ENCODE peak calls at places on chromosome 6, in eight cellular contexts. F, L, U, O, D, A, Z and I are unnamed samples.

GRCh38 chr6:33816911-33817310 is 13.1 kb upstream of the MLN start:
- DNase-seq in F (no peak), L (no peak), U (no peak), O (no peak), D (no peak), A (no peak), Z (no peak), I (no peak)

GRCh38 chr6:1321715-1322114 is 9.8 kb downstream of the FOXQ1 start:
- DNase-seq in F (no peak), L (no peak), U (no peak), O (no peak), D (no peak), A (no peak), Z (no peak), I (no peak)

GRCh38 chr6:101286146-101286545 is 107.4 kb upstream of the GRIK2 start:
- DNase-seq in F (no peak), L (no peak), U (no peak), O (no peak), D (no peak), A (no peak), Z (no peak), I (no peak)

GRCh38 chr6:169844946-169845345 is 93.5 kb downstream of the ERMARD start:
- DNase-seq in F (no peak), L (no peak), U (no peak), O (no peak), D (no peak), A (no peak), Z (no peak), I (no peak)

GRCh38 chr6:20933057-20933792 is 399.0 kb downstream of the CDKAL1 start:
- DNase-seq in F (no peak), L (no peak), U (no peak), O (no peak), D (no peak), A (peak), Z (no peak), I (no peak)

GRCh38 chr6:19988555-19988954 is 151.4 kb downstream of the ID4 start:
- DNase-seq in F (no peak), L (peak), U (no peak), O (no peak), D (peak), A (peak), Z (no peak), I (peak)

GRCh38 chr6:132961610-132962009 is 147.2 kb downstream of the RPS12 start:
- DNase-seq in F (no peak), L (no peak), U (no peak), O (no peak), D (peak), A (peak), Z (peak), I (no peak)

GRCh38 chr6:147106759-147107401 is 97.3 kb upstream of the STXBP5 start:
- DNase-seq in F (no peak), L (peak), U (no peak), O (no peak), D (no peak), A (peak), Z (no peak), I (no peak)

GRCh38 chr6:147834377-147834776 is 325.9 kb downstream of the SAMD5 start:
- DNase-seq in F (no peak), L (no peak), U (no peak), O (no peak), D (no peak), A (no peak), Z (no peak), I (no peak)

GRCh38 chr6:35722121-35722761 is 14.6 kb upstream of the ARMC12 start:
- DNase-seq in F (no peak), L (no peak), U (peak), O (no peak), D (no peak), A (no peak), Z (no peak), I (no peak)

GRCh38 chr6:136739501-136739900 is 52.8 kb downstream of the MAP3K5 start:
- DNase-seq in F (no peak), L (no peak), U (no peak), O (no peak), D (no peak), A (no peak), Z (no peak), I (no peak)

GRCh38 chr6:69732640-69733039 is 64.2 kb downstream of the LMBRD1 start:
- DNase-seq in F (no peak), L (peak), U (no peak), O (peak), D (no peak), A (peak), Z (no peak), I (no peak)

GRCh38 chr6:80287112-80287511 is 180.6 kb downstream of the BCKDHB start:
- DNase-seq in F (no peak), L (no peak), U (no peak), O (no peak), D (no peak), A (no peak), Z (no peak), I (no peak)

GRCh38 chr6:159761135-159761872 is 541 bp upstream of the ACAT2 start:
- DNase-seq in F (peak), L (peak), U (peak), O (no peak), D (peak), A (peak), Z (peak), I (peak)

GRCh38 chr6:129801909-129802308 is 59.2 kb downstream of the TMEM244 start:
- DNase-seq in F (no peak), L (peak), U (no peak), O (no peak), D (no peak), A (no peak), Z (no peak), I (no peak)

GRCh38 chr6:26122005-26122388 is 34.8 kb downstream of the HFE start:
- DNase-seq in F (no peak), L (no peak), U (no peak), O (no peak), D (no peak), A (peak), Z (no peak), I (no peak)

GRCh38 chr6:163806761-163807499 is 392.4 kb downstream of the QKI start:
- DNase-seq in F (no peak), L (no peak), U (no peak), O (no peak), D (no peak), A (no peak), Z (no peak), I (no peak)

GRCh38 chr6:112026933-112027332 is 27.0 kb upstream of the CCN6 start:
- DNase-seq in F (no peak), L (no peak), U (no peak), O (no peak), D (no peak), A (no peak), Z (no peak), I (no peak)

GRCh38 chr6:52504778-52505127 is 72.1 kb downstream of the TRAM2 start:
- DNase-seq in F (no peak), L (no peak), U (no peak), O (no peak), D (no peak), A (no peak), Z (no peak), I (no peak)

GRCh38 chr6:139977887-139978332 is 603.5 kb upstream of the CITED2 start:
- DNase-seq in F (no peak), L (peak), U (no peak), O (peak), D (no peak), A (peak), Z (no peak), I (no peak)

GRCh38 chr6:5673016-5673415 is 333.7 kb downstream of the NRN1 start:
- DNase-seq in F (no peak), L (no peak), U (no peak), O (no peak), D (no peak), A (no peak), Z (no peak), I (no peak)

GRCh38 chr6:132153221-132153896 is 202.2 kb upstream of the CCN2 start:
- DNase-seq in F (no peak), L (peak), U (no peak), O (no peak), D (no peak), A (peak), Z (no peak), I (no peak)

GRCh38 chr6:39411465-39411864 is 89.0 kb upstream of the KCNK16 start:
- DNase-seq in F (no peak), L (peak), U (no peak), O (no peak), D (no peak), A (peak), Z (no peak), I (no peak)

GRCh38 chr6:133833905-133834304 is 55.0 kb upstream of the TCF21 start:
- DNase-seq in F (no peak), L (no peak), U (no peak), O (no peak), D (no peak), A (no peak), Z (no peak), I (no peak)

GRCh38 chr6:41371461-41371991 is 36.1 kb downstream of the NCR2 start:
- DNase-seq in F (no peak), L (peak), U (no peak), O (no peak), D (peak), A (peak), Z (no peak), I (peak)

GRCh38 chr6:52726741-52727535 is 36.3 kb downstream of the GSTA2 start:
- DNase-seq in F (no peak), L (no peak), U (no peak), O (no peak), D (peak), A (peak), Z (no peak), I (no peak)

GRCh38 chr6:146364816-146365594 is 178.6 kb upstream of the RAB32 start:
- DNase-seq in F (no peak), L (no peak), U (no peak), O (no peak), D (no peak), A (no peak), Z (peak), I (no peak)

GRCh38 chr6:73586416-73586974 is 65.7 kb upstream of the EEF1A1 start:
- DNase-seq in F (no peak), L (no peak), U (no peak), O (no peak), D (no peak), A (peak), Z (no peak), I (no peak)

GRCh38 chr6:129489215-129489765 is 220.7 kb downstream of the ARHGAP18 start:
- DNase-seq in F (no peak), L (no peak), U (no peak), O (no peak), D (no peak), A (peak), Z (no peak), I (no peak)

GRCh38 chr6:18506387-18507017 is 119.4 kb downstream of the RNF144B start:
- DNase-seq in F (no peak), L (no peak), U (no peak), O (no peak), D (peak), A (peak), Z (no peak), I (no peak)

GRCh38 chr6:75223461-75223860 is 17.6 kb upstream of the COL12A1 start:
- DNase-seq in F (no peak), L (no peak), U (no peak), O (no peak), D (no peak), A (peak), Z (no peak), I (no peak)

GRCh38 chr6:33704215-33704817 is 7.2 kb downstream of the UQCC2 start:
- DNase-seq in F (no peak), L (no peak), U (no peak), O (no peak), D (no peak), A (no peak), Z (no peak), I (no peak)